ENCODE peak calls at places on chromosomes 2 and 18, in seven cellular contexts. U, G, L, R, W, S and E are unnamed samples.

GRCh38 chr2:170017848-170018492 is 160.0 kb upstream of the MYO3B start:
- DNase-seq in W (no peak), G (no peak), U (no peak), S (no peak), L (peak; percentile 81), R (no peak), E (no peak)

GRCh38 chr2:239706407-239706806 is 305.6 kb upstream of the HDAC4 start:
- DNase-seq in L (peak; percentile 7), U (no peak), R (no peak), W (no peak), S (no peak), G (peak; percentile 18), E (no peak)

GRCh38 chr18:2522112-2522511 is 49.2 kb downstream of the METTL4 start:
- DNase-seq in W (no peak), R (no peak), S (no peak), U (no peak), G (no peak), L (no peak), E (no peak)

GRCh38 chr2:207073791-207074678 is 91.7 kb downstream of the KLF7 start:
- DNase-seq in W (peak; percentile 9), L (no peak), U (no peak), R (peak; percentile 14), G (no peak), S (peak; percentile 21), E (no peak)

GRCh38 chr18:49021076-49021432 is 70.3 kb upstream of the SMAD7 start:
- DNase-seq in R (no peak), S (no peak), G (no peak), U (no peak), L (no peak), W (no peak), E (no peak)

GRCh38 chr2:215540646-215541045 is 104.8 kb upstream of the FN1 start:
- DNase-seq in U (no peak), G (no peak), W (no peak), R (no peak), S (peak; percentile 79), L (peak; percentile 95), E (no peak)

GRCh38 chr18:50721006-50721405 is 98.8 kb downstream of the MRO start:
- DNase-seq in S (no peak), G (no peak), R (no peak), W (no peak), U (no peak), L (no peak), E (no peak)

GRCh38 chr2:43051316-43051715 is 175.1 kb downstream of the ZFP36L2 start:
- DNase-seq in S (peak; percentile 90), G (no peak), W (no peak), U (peak; percentile 7), R (no peak), L (peak; percentile 68), E (no peak)

GRCh38 chr2:37907480-37908070 is 17.5 kb upstream of the RMDN2 start:
- DNase-seq in G (no peak), W (no peak), R (no peak), U (no peak), L (no peak), S (no peak), E (no peak)

GRCh38 chr2:7430421-7430868 is 513.2 kb downstream of the RNF144A start:
- DNase-seq in S (no peak), U (no peak), L (no peak), R (no peak), G (no peak), W (no peak), E (no peak)

GRCh38 chr2:143251680-143252079 is 122.5 kb downstream of the ARHGAP15 start:
- DNase-seq in L (no peak), W (no peak), G (no peak), R (no peak), S (no peak), U (no peak), E (no peak)

GRCh38 chr2:75716406-75716805 is 5.7 kb upstream of the GCFC2 start:
- DNase-seq in W (no peak), S (peak; percentile 9), G (no peak), U (no peak), R (no peak), L (peak; percentile 20), E (no peak)

GRCh38 chr18:711330-711692 is 1.1 kb downstream of the ENOSF1 start:
- DNase-seq in G (no peak), S (peak; percentile 33), L (no peak), R (no peak), W (no peak), U (no peak), E (no peak)

GRCh38 chr2:6071536-6071935 is 379.4 kb downstream of the SOX11 start:
- DNase-seq in W (no peak), S (no peak), R (no peak), L (no peak), G (no peak), U (no peak), E (no peak)

GRCh38 chr2:118859157-118859770 is 11.8 kb upstream of the EN1 start:
- DNase-seq in G (no peak), W (no peak), S (no peak), R (no peak), U (no peak), L (no peak), E (no peak)

GRCh38 chr2:181440919-181441318 is 16.3 kb upstream of the ITGA4 start:
- DNase-seq in L (no peak), G (no peak), U (no peak), R (no peak), S (no peak), W (no peak), E (no peak)

GRCh38 chr18:68840554-68841263 is 42.8 kb downstream of the CCDC102B start:
- DNase-seq in S (peak; percentile 94), G (no peak), W (no peak), L (peak; percentile 96), R (no peak), U (no peak), E (no peak)

GRCh38 chr2:21042958-21043743 is 722 bp downstream of the APOB start:
- DNase-seq in L (peak; percentile 64), G (no peak), U (peak; percentile 54), W (peak; percentile 32), S (peak; percentile 47), R (peak; percentile 78), E (peak; percentile 81)